ENCODE peak calls at places on chromosomes 11 and 22, in five cellular contexts. One of them, this sample, is unnamed.

GRCh38 chr11:64876835-64877341 is 1.5 kb downstream of the EHD1 start:
- DNase-seq in KBM-7: no peak
- DNase-seq in NCI-H774: no peak
- DNase-seq in NCI-H1092: no peak
- DNase-seq in ACHN: peak; percentile 67
- DNase-seq in this sample: no peak

GRCh38 chr11:102253018-102253775 is 64.1 kb upstream of the BIRC3 start:
- DNase-seq in KBM-7: no peak
- DNase-seq in NCI-H774: no peak
- DNase-seq in NCI-H1092: no peak
- DNase-seq in ACHN: no peak
- DNase-seq in this sample: no peak

GRCh38 chr11:19903620-19904069 is 191.0 kb downstream of the NAV2 start:
- DNase-seq in KBM-7: peak; percentile 55
- DNase-seq in NCI-H774: peak; percentile 52
- DNase-seq in NCI-H1092: peak; percentile 40
- DNase-seq in ACHN: peak; percentile 77
- DNase-seq in this sample: peak; percentile 87

GRCh38 chr11:127114035-127114434 is 113.5 kb upstream of the KIRREL3 start:
- DNase-seq in KBM-7: no peak
- DNase-seq in NCI-H774: peak; percentile 32
- DNase-seq in NCI-H1092: peak; percentile 26
- DNase-seq in ACHN: no peak
- DNase-seq in this sample: no peak

GRCh38 chr11:129589190-129589589 is 213.5 kb downstream of the BARX2 start:
- DNase-seq in KBM-7: no peak
- DNase-seq in NCI-H774: no peak
- DNase-seq in NCI-H1092: no peak
- DNase-seq in ACHN: no peak
- DNase-seq in this sample: no peak

GRCh38 chr11:93497575-93497974 is 45.6 kb downstream of the SMCO4 start:
- DNase-seq in KBM-7: no peak
- DNase-seq in NCI-H774: no peak
- DNase-seq in NCI-H1092: no peak
- DNase-seq in ACHN: no peak
- DNase-seq in this sample: no peak

GRCh38 chr11:24239016-24239720 is 257.7 kb upstream of the LUZP2 start:
- DNase-seq in KBM-7: no peak
- DNase-seq in NCI-H774: no peak
- DNase-seq in NCI-H1092: no peak
- DNase-seq in ACHN: no peak
- DNase-seq in this sample: no peak

GRCh38 chr22:37639070-37639760 is at the start of gene SH3BP1:
- DNase-seq in KBM-7: peak; percentile 23
- DNase-seq in NCI-H774: no peak
- DNase-seq in NCI-H1092: peak; percentile 5
- DNase-seq in ACHN: peak; percentile 20
- DNase-seq in this sample: peak; percentile 85

GRCh38 chr11:64263021-64263946 is 12.0 kb downstream of the PLCB3 start:
- DNase-seq in KBM-7: no peak
- DNase-seq in NCI-H774: no peak
- DNase-seq in NCI-H1092: no peak
- DNase-seq in ACHN: no peak
- DNase-seq in this sample: no peak

This sample was measured in Karpas-422.